ENCODE peak calls at places on chromosomes 4 and X, in seven cellular contexts. H is BE2C, X is AG08395, L is OCI-M1, S is thyroid gland, G is T-cell, D is COLO829. Y is an unnamed sample.

GRCh38 chr4:182795446-182796238 is 121.5 kb downstream of the DCTD start:
- DNase-seq in G (no peak), S (no peak), X (no peak), D (no peak), L (no peak), H (no peak), Y (no peak)

GRCh38 chrX:1480082-1480785 is 27.5 kb upstream of the ASMTL start:
- DNase-seq in L (no peak), S (no peak), G (no peak), X (no peak), D (no peak), H (no peak), Y (no peak)

GRCh38 chrX:109839694-109840358 is 106.8 kb upstream of the ACSL4 start:
- DNase-seq in S (no peak), G (no peak), D (no peak), L (peak), X (peak), H (peak), Y (no peak)

GRCh38 chr4:139808381-139809206 is 143.0 kb downstream of the MGST2 start:
- DNase-seq in L (peak), D (peak), S (no peak), G (no peak), H (no peak), X (no peak), Y (peak)

GRCh38 chr4:88130003-88130402 is 28.4 kb downstream of the ABCG2 start:
- DNase-seq in L (no peak), G (no peak), D (no peak), S (no peak), X (no peak), H (no peak), Y (no peak)

GRCh38 chr4:139144161-139144859 is 32.7 kb downstream of the ELF2 start:
- DNase-seq in S (no peak), H (peak), G (no peak), X (no peak), L (peak), D (no peak), Y (no peak)

GRCh38 chrX:40719731-40720130 is 15.6 kb downstream of the MED14 start:
- DNase-seq in L (no peak), D (no peak), G (no peak), H (no peak), X (no peak), S (no peak), Y (no peak)

GRCh38 chr4:30380404-30380998 is 339.7 kb upstream of the PCDH7 start:
- DNase-seq in L (peak), D (peak), S (no peak), X (peak), H (peak), G (no peak), Y (peak)

GRCh38 chrX:3191821-3192220 is 150.6 kb downstream of the ARSF start:
- DNase-seq in D (no peak), S (no peak), H (no peak), G (no peak), L (no peak), X (peak), Y (no peak)

GRCh38 chr4:25075851-25076250 is 45.1 kb upstream of the LGI2 start:
- DNase-seq in X (no peak), H (no peak), G (no peak), L (no peak), D (no peak), S (peak), Y (no peak)

Y was measured in SK-N-DZ.